ENCODE peak calls at places on chromosome 19, in nine cellular contexts. One of them, this sample, is unnamed.
A peak's percentile ranks its signal among the peaks of the same experiment; 100 is the strongest.

GRCh38 chr19:3029070-3029923 is at the start of gene TLE2:
- DNase-seq in HCT116: no peak
- DNase-seq in lower leg skin: no peak
- DNase-seq in heart right ventricle: no peak
- DNase-seq in left ventricle myocardium inferior: no peak
- DNase-seq in HepG2: no peak
- DNase-seq in fibroblast of the aortic adventitia: no peak
- DNase-seq in lung: no peak
- DNase-seq in fibroblast of villous mesenchyme: no peak
- DNase-seq in this sample: no peak

GRCh38 chr19:17944301-17944700 is 11.5 kb downstream of the CCDC124 start:
- DNase-seq in fibroblast of the aortic adventitia: peak; percentile 83
- DNase-seq in HepG2: no peak
- DNase-seq in lower leg skin: no peak
- DNase-seq in fibroblast of villous mesenchyme: peak; percentile 59
- DNase-seq in lung: no peak
- DNase-seq in left ventricle myocardium inferior: no peak
- DNase-seq in HCT116: no peak
- DNase-seq in heart right ventricle: no peak
- DNase-seq in this sample: no peak

GRCh38 chr19:4089400-4089908 is 22.8 kb upstream of the ZBTB7A start:
- DNase-seq in fibroblast of villous mesenchyme: no peak
- DNase-seq in HCT116: no peak
- DNase-seq in lower leg skin: no peak
- DNase-seq in heart right ventricle: peak; percentile 48
- DNase-seq in left ventricle myocardium inferior: no peak
- DNase-seq in lung: no peak
- DNase-seq in HepG2: no peak
- DNase-seq in fibroblast of the aortic adventitia: no peak
- DNase-seq in this sample: no peak

GRCh38 chr19:21698215-21698614 is 69.2 kb downstream of the ZNF100 start:
- DNase-seq in left ventricle myocardium inferior: no peak
- DNase-seq in lung: no peak
- DNase-seq in fibroblast of villous mesenchyme: peak; percentile 25
- DNase-seq in HepG2: peak; percentile 4
- DNase-seq in HCT116: no peak
- DNase-seq in fibroblast of the aortic adventitia: peak; percentile 6
- DNase-seq in heart right ventricle: no peak
- DNase-seq in lower leg skin: no peak
- DNase-seq in this sample: no peak

GRCh38 chr19:16325671-16326400 is 1.2 kb downstream of the KLF2 start:
- DNase-seq in heart right ventricle: no peak
- DNase-seq in lung: peak; percentile 57
- DNase-seq in fibroblast of the aortic adventitia: peak; percentile 46
- DNase-seq in lower leg skin: peak; percentile 91
- DNase-seq in HepG2: no peak
- DNase-seq in fibroblast of villous mesenchyme: no peak
- DNase-seq in left ventricle myocardium inferior: no peak
- DNase-seq in HCT116: no peak
- DNase-seq in this sample: peak; percentile 48

GRCh38 chr19:44577566-44577874 is 35.8 kb upstream of the IGSF23 start:
- DNase-seq in lower leg skin: no peak
- DNase-seq in left ventricle myocardium inferior: no peak
- DNase-seq in fibroblast of villous mesenchyme: no peak
- DNase-seq in heart right ventricle: no peak
- DNase-seq in HepG2: no peak
- DNase-seq in fibroblast of the aortic adventitia: no peak
- DNase-seq in lung: no peak
- DNase-seq in HCT116: no peak
- DNase-seq in this sample: no peak

GRCh38 chr19:41932259-41933130 is 4.2 kb upstream of the ERFL start:
- DNase-seq in fibroblast of villous mesenchyme: no peak
- DNase-seq in HepG2: no peak
- DNase-seq in HCT116: no peak
- DNase-seq in fibroblast of the aortic adventitia: no peak
- DNase-seq in heart right ventricle: no peak
- DNase-seq in lung: no peak
- DNase-seq in lower leg skin: no peak
- DNase-seq in left ventricle myocardium inferior: no peak
- DNase-seq in this sample: no peak

GRCh38 chr19:28500982-28501633 is 711.8 kb downstream of the UQCRFS1 start:
- DNase-seq in fibroblast of villous mesenchyme: no peak
- DNase-seq in lung: no peak
- DNase-seq in fibroblast of the aortic adventitia: no peak
- DNase-seq in lower leg skin: peak; percentile 59
- DNase-seq in left ventricle myocardium inferior: no peak
- DNase-seq in HepG2: no peak
- DNase-seq in heart right ventricle: no peak
- DNase-seq in HCT116: no peak
- DNase-seq in this sample: no peak

GRCh38 chr19:44677019-44677809 is 5.9 kb downstream of the CEACAM19 start:
- DNase-seq in left ventricle myocardium inferior: no peak
- DNase-seq in HCT116: peak; percentile 70
- DNase-seq in lung: no peak
- DNase-seq in HepG2: no peak
- DNase-seq in fibroblast of villous mesenchyme: peak; percentile 76
- DNase-seq in lower leg skin: no peak
- DNase-seq in fibroblast of the aortic adventitia: peak; percentile 69
- DNase-seq in heart right ventricle: no peak
- DNase-seq in this sample: peak; percentile 28

GRCh38 chr19:18607222-18608101 is 863 bp upstream of the CRLF1 start:
- DNase-seq in HCT116: no peak
- DNase-seq in lower leg skin: no peak
- DNase-seq in HepG2: no peak
- DNase-seq in fibroblast of the aortic adventitia: no peak
- DNase-seq in left ventricle myocardium inferior: no peak
- DNase-seq in heart right ventricle: no peak
- DNase-seq in lung: no peak
- DNase-seq in fibroblast of villous mesenchyme: no peak
- DNase-seq in this sample: no peak

GRCh38 chr19:51198641-51199040 is 26.2 kb upstream of the CD33 start:
- DNase-seq in HepG2: no peak
- DNase-seq in fibroblast of the aortic adventitia: no peak
- DNase-seq in fibroblast of villous mesenchyme: no peak
- DNase-seq in HCT116: no peak
- DNase-seq in lower leg skin: no peak
- DNase-seq in left ventricle myocardium inferior: no peak
- DNase-seq in heart right ventricle: no peak
- DNase-seq in lung: no peak
- DNase-seq in this sample: no peak

GRCh38 chr19:35006342-35006998 is 6.3 kb downstream of the GRAMD1A start:
- DNase-seq in heart right ventricle: no peak
- DNase-seq in lung: peak; percentile 76
- DNase-seq in HepG2: peak; percentile 99
- DNase-seq in fibroblast of the aortic adventitia: peak; percentile 85
- DNase-seq in fibroblast of villous mesenchyme: peak; percentile 57
- DNase-seq in HCT116: no peak
- DNase-seq in left ventricle myocardium inferior: no peak
- DNase-seq in lower leg skin: no peak
- DNase-seq in this sample: no peak

GRCh38 chr19:34598217-34599155 is 78.5 kb downstream of the SCGB2B2 start:
- DNase-seq in HepG2: no peak
- DNase-seq in lung: no peak
- DNase-seq in fibroblast of villous mesenchyme: no peak
- DNase-seq in left ventricle myocardium inferior: peak; percentile 37
- DNase-seq in fibroblast of the aortic adventitia: no peak
- DNase-seq in HCT116: no peak
- DNase-seq in heart right ventricle: no peak
- DNase-seq in lower leg skin: no peak
- DNase-seq in this sample: no peak

GRCh38 chr19:48540110-48540509 is 11.9 kb upstream of the SULT2B1 start:
- DNase-seq in fibroblast of villous mesenchyme: no peak
- DNase-seq in HepG2: no peak
- DNase-seq in left ventricle myocardium inferior: no peak
- DNase-seq in heart right ventricle: no peak
- DNase-seq in lung: no peak
- DNase-seq in lower leg skin: no peak
- DNase-seq in HCT116: no peak
- DNase-seq in fibroblast of the aortic adventitia: no peak
- DNase-seq in this sample: no peak

GRCh38 chr19:29509456-29509855 is 16.3 kb upstream of the VSTM2B start:
- DNase-seq in fibroblast of villous mesenchyme: no peak
- DNase-seq in fibroblast of the aortic adventitia: no peak
- DNase-seq in lung: no peak
- DNase-seq in HCT116: no peak
- DNase-seq in lower leg skin: no peak
- DNase-seq in HepG2: no peak
- DNase-seq in left ventricle myocardium inferior: no peak
- DNase-seq in heart right ventricle: no peak
- DNase-seq in this sample: no peak

GRCh38 chr19:11798391-11799296 is at the start of gene ZNF491:
- DNase-seq in lower leg skin: peak; percentile 98
- DNase-seq in fibroblast of the aortic adventitia: peak; percentile 66
- DNase-seq in lung: peak; percentile 95
- DNase-seq in HepG2: peak; percentile 87
- DNase-seq in fibroblast of villous mesenchyme: peak; percentile 85
- DNase-seq in HCT116: no peak
- DNase-seq in left ventricle myocardium inferior: peak; percentile 93
- DNase-seq in heart right ventricle: peak; percentile 94
- DNase-seq in this sample: peak; percentile 84
- TF ChIP-seq CTCF in lower leg skin: no peak
- TF ChIP-seq CTCF in fibroblast of the aortic adventitia: no peak
- TF ChIP-seq CTCF in lung: no peak
- TF ChIP-seq CTCF in HepG2: peak; percentile 69
- TF ChIP-seq CTCF in fibroblast of villous mesenchyme: peak; percentile 25
- TF ChIP-seq CTCF in HCT116: no peak
- TF ChIP-seq CTCF in left ventricle myocardium inferior: peak; percentile 51
- TF ChIP-seq CTCF in heart right ventricle: peak; percentile 40
- TF ChIP-seq CTCF in this sample: peak; percentile 8

GRCh38 chr19:38210458-38210987 is 13.5 kb downstream of the DPF1 start:
- DNase-seq in HCT116: no peak
- DNase-seq in heart right ventricle: peak; percentile 62
- DNase-seq in left ventricle myocardium inferior: peak; percentile 74
- DNase-seq in lower leg skin: no peak
- DNase-seq in fibroblast of villous mesenchyme: peak; percentile 56
- DNase-seq in HepG2: no peak
- DNase-seq in fibroblast of the aortic adventitia: peak; percentile 22
- DNase-seq in lung: no peak
- DNase-seq in this sample: no peak
- H3K4me3 ChIP-seq in HCT116: no peak overlapping the region
- H3K4me3 ChIP-seq in heart right ventricle: no peak overlapping the region
- H3K4me3 ChIP-seq in left ventricle myocardium inferior: peak overlapping the region; percentile 55
- H3K4me3 ChIP-seq in lower leg skin: no peak overlapping the region
- H3K4me3 ChIP-seq in fibroblast of villous mesenchyme: peak overlapping the region; percentile 25
- H3K4me3 ChIP-seq in HepG2: no peak overlapping the region
- H3K4me3 ChIP-seq in fibroblast of the aortic adventitia: no peak overlapping the region
- H3K4me3 ChIP-seq in lung: no peak overlapping the region
- H3K4me3 ChIP-seq in this sample: no peak overlapping the region

GRCh38 chr19:45899253-45899652 is 3.2 kb downstream of the MYPOP start:
- DNase-seq in HCT116: no peak
- DNase-seq in HepG2: no peak
- DNase-seq in lung: no peak
- DNase-seq in fibroblast of villous mesenchyme: no peak
- DNase-seq in fibroblast of the aortic adventitia: no peak
- DNase-seq in heart right ventricle: no peak
- DNase-seq in lower leg skin: no peak
- DNase-seq in left ventricle myocardium inferior: no peak
- DNase-seq in this sample: no peak
- TF ChIP-seq CTCF in HCT116: no peak
- TF ChIP-seq CTCF in HepG2: no peak
- TF ChIP-seq CTCF in lung: no peak
- TF ChIP-seq CTCF in fibroblast of villous mesenchyme: no peak
- TF ChIP-seq CTCF in fibroblast of the aortic adventitia: no peak
- TF ChIP-seq CTCF in heart right ventricle: no peak
- TF ChIP-seq CTCF in lower leg skin: no peak
- TF ChIP-seq CTCF in left ventricle myocardium inferior: no peak
- TF ChIP-seq CTCF in this sample: no peak

DNA sequence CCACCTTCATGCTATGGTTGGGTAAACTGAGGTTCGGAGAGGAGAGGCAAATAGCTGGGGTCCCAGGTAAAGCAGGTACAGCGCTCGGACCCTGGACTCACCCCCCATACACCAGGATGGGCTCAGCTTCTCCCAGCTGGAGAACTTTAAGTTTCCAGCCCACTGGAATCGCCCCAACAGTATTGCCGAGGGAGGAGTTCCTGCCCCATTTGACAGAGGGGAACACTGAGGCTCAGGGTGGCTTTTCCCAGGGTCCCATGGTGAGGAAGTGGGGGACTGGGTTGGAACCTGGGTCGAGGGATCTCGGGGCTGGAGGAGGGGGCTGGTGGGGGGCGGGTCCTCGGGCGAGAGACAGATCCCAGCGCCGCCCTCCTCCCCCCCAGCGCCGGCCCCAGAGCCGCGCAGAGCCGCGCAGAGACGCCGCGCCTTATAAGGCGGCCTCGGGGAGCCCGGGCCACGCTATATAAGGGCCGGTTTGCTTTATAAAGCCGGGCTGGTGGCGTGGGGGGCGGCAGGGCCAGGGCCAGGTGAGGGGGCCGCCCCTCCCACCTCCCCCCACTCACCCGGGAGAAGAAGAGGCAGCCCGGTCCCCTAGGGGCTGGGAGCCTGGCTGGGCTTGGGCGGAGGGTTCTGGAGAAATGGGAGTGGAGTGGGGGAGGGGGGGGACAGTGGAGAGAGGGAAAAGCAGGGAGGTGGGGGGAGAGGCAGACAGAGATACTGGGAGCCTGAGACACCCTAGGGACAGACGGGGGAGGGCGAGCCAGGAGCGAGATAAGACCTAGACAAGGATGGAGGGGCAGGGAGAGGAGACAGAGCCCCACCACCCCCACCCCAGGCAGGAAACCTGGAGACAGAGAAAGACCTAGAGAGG is 1.1 kb downstream of the CNN1 start:
- DNase-seq in left ventricle myocardium inferior: peak; percentile 28
- DNase-seq in HepG2: no peak
- DNase-seq in fibroblast of villous mesenchyme: peak; percentile 13
- DNase-seq in fibroblast of the aortic adventitia: no peak
- DNase-seq in heart right ventricle: peak; percentile 59
- DNase-seq in lung: no peak
- DNase-seq in lower leg skin: no peak
- DNase-seq in HCT116: no peak
- DNase-seq in this sample: no peak
- H3K4me3 ChIP-seq in left ventricle myocardium inferior: peak overlapping the region; percentile 62
- H3K4me3 ChIP-seq in HepG2: no peak overlapping the region
- H3K4me3 ChIP-seq in fibroblast of villous mesenchyme: peak overlapping the region; percentile 47
- H3K4me3 ChIP-seq in fibroblast of the aortic adventitia: no peak overlapping the region
- H3K4me3 ChIP-seq in heart right ventricle: peak overlapping the region; percentile 35
- H3K4me3 ChIP-seq in lung: peak overlapping the region; percentile 28
- H3K4me3 ChIP-seq in lower leg skin: no peak overlapping the region
- H3K4me3 ChIP-seq in HCT116: no peak overlapping the region
- H3K4me3 ChIP-seq in this sample: no peak overlapping the region

GRCh38 chr19:6866646-6867255 is 20.6 kb upstream of the ADGRE1 start:
- DNase-seq in lower leg skin: no peak
- DNase-seq in heart right ventricle: no peak
- DNase-seq in fibroblast of villous mesenchyme: no peak
- DNase-seq in HepG2: no peak
- DNase-seq in fibroblast of the aortic adventitia: no peak
- DNase-seq in lung: no peak
- DNase-seq in left ventricle myocardium inferior: no peak
- DNase-seq in HCT116: no peak
- DNase-seq in this sample: peak; percentile 51
- TF ChIP-seq CTCF in lower leg skin: no peak
- TF ChIP-seq CTCF in heart right ventricle: no peak
- TF ChIP-seq CTCF in fibroblast of villous mesenchyme: no peak
- TF ChIP-seq CTCF in HepG2: no peak
- TF ChIP-seq CTCF in fibroblast of the aortic adventitia: no peak
- TF ChIP-seq CTCF in lung: no peak
- TF ChIP-seq CTCF in left ventricle myocardium inferior: no peak
- TF ChIP-seq CTCF in HCT116: no peak
- TF ChIP-seq CTCF in this sample: no peak

DNA sequence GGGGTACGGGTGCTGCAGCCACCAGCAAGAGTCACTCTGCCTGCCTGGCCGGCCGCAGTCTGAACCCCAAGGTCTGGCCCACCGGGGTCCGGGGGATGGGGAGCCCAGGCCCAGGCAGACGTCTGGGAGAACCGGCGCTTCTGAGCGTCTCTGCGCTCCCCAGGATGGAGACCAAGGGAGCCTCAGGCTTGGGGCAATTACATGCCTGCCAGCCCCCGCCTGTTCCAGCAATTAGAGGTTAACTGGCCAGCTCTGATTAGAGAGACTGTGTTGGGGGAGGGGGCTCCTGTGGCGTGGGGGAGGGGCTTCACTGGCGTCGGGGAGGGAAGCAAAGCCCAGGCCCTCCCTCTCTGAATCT is 11.9 kb downstream of the MEIS3 start:
- DNase-seq in fibroblast of the aortic adventitia: no peak
- DNase-seq in fibroblast of villous mesenchyme: no peak
- DNase-seq in lung: no peak
- DNase-seq in lower leg skin: no peak
- DNase-seq in left ventricle myocardium inferior: no peak
- DNase-seq in heart right ventricle: no peak
- DNase-seq in HCT116: no peak
- DNase-seq in HepG2: no peak
- DNase-seq in this sample: no peak
- H3K4me3 ChIP-seq in fibroblast of the aortic adventitia: no peak overlapping the region
- H3K4me3 ChIP-seq in fibroblast of villous mesenchyme: no peak overlapping the region
- H3K4me3 ChIP-seq in lung: no peak overlapping the region
- H3K4me3 ChIP-seq in lower leg skin: no peak overlapping the region
- H3K4me3 ChIP-seq in left ventricle myocardium inferior: no peak overlapping the region
- H3K4me3 ChIP-seq in heart right ventricle: no peak overlapping the region
- H3K4me3 ChIP-seq in HCT116: no peak overlapping the region
- H3K4me3 ChIP-seq in HepG2: no peak overlapping the region
- H3K4me3 ChIP-seq in this sample: no peak overlapping the region

This sample was measured in GM12865.